ENCODE peak calls at places on chromosomes 6 and 20, in four cellular contexts. One of them, this sample, is unnamed.

GRCh38 chr6:56387621-56388413 is 140.4 kb upstream of the COL21A1 start:
- DNase-seq in HepG2: peak
- DNase-seq in K562: peak
- DNase-seq in GM12878: no peak
- DNase-seq in this sample: no peak

GRCh38 chr6:161256390-161256789 is 17.5 kb downstream of the AGPAT4 start:
- DNase-seq in HepG2: no peak
- DNase-seq in K562: no peak
- DNase-seq in GM12878: no peak
- DNase-seq in this sample: no peak

GRCh38 chr6:103327079-103327478 is 1532.6 kb downstream of the HACE1 start:
- DNase-seq in HepG2: no peak
- DNase-seq in K562: no peak
- DNase-seq in GM12878: no peak
- DNase-seq in this sample: peak

GRCh38 chr6:35400901-35401311 is 51.2 kb upstream of the FANCE start:
- DNase-seq in HepG2: no peak
- DNase-seq in K562: no peak
- DNase-seq in GM12878: no peak
- DNase-seq in this sample: peak

GRCh38 chr6:108946695-108947094 is 98.5 kb downstream of the ARMC2 start:
- DNase-seq in HepG2: no peak
- DNase-seq in K562: no peak
- DNase-seq in GM12878: no peak
- DNase-seq in this sample: no peak

GRCh38 chr6:72421387-72421786 is 200.5 kb upstream of the KCNQ5 start:
- DNase-seq in HepG2: no peak
- DNase-seq in K562: peak
- DNase-seq in GM12878: no peak
- DNase-seq in this sample: no peak

GRCh38 chr6:36642913-36643817 is 35.3 kb upstream of the CDKN1A start:
- DNase-seq in HepG2: peak
- DNase-seq in K562: no peak
- DNase-seq in GM12878: no peak
- DNase-seq in this sample: no peak

GRCh38 chr6:22545051-22545450 is 24.3 kb upstream of the HDGFL1 start:
- DNase-seq in HepG2: no peak
- DNase-seq in K562: no peak
- DNase-seq in GM12878: no peak
- DNase-seq in this sample: no peak

GRCh38 chr20:16485406-16485805 is 87.8 kb downstream of the KIF16B start:
- DNase-seq in HepG2: no peak
- DNase-seq in K562: no peak
- DNase-seq in GM12878: no peak
- DNase-seq in this sample: no peak

GRCh38 chr20:59082981-59083380 is 40.4 kb upstream of the PRELID3B start:
- DNase-seq in HepG2: no peak
- DNase-seq in K562: no peak
- DNase-seq in GM12878: no peak
- DNase-seq in this sample: no peak

GRCh38 chr20:23130622-23130916 is 44.4 kb upstream of the CD93 start:
- DNase-seq in HepG2: no peak
- DNase-seq in K562: no peak
- DNase-seq in GM12878: no peak
- DNase-seq in this sample: no peak

GRCh38 chr6:39950125-39950720 is 16.0 kb upstream of the MOCS1 start:
- DNase-seq in HepG2: no peak
- DNase-seq in K562: peak
- DNase-seq in GM12878: no peak
- DNase-seq in this sample: no peak

GRCh38 chr20:1656844-1657243 is 735 bp downstream of the SIRPG start:
- DNase-seq in HepG2: no peak
- DNase-seq in K562: no peak
- DNase-seq in GM12878: no peak
- DNase-seq in this sample: no peak

GRCh38 chr6:3665608-3666007 is 85.9 kb downstream of the PXDC1 start:
- DNase-seq in HepG2: no peak
- DNase-seq in K562: no peak
- DNase-seq in GM12878: no peak
- DNase-seq in this sample: no peak

GRCh38 chr6:3661390-3661789 is 90.1 kb downstream of the PXDC1 start:
- DNase-seq in HepG2: no peak
- DNase-seq in K562: no peak
- DNase-seq in GM12878: no peak
- DNase-seq in this sample: no peak

GRCh38 chr6:3663081-3663480 is 88.4 kb downstream of the PXDC1 start:
- DNase-seq in HepG2: no peak
- DNase-seq in K562: no peak
- DNase-seq in GM12878: no peak
- DNase-seq in this sample: no peak

GRCh38 chr6:3663811-3664210 is 87.7 kb downstream of the PXDC1 start:
- DNase-seq in HepG2: no peak
- DNase-seq in K562: no peak
- DNase-seq in GM12878: no peak
- DNase-seq in this sample: no peak

GRCh38 chr6:3664641-3665041 is 86.9 kb downstream of the PXDC1 start:
- DNase-seq in HepG2: no peak
- DNase-seq in K562: no peak
- DNase-seq in GM12878: no peak
- DNase-seq in this sample: no peak
- TF ChIP-seq TAF1 in HepG2: no peak
- TF ChIP-seq TAF1 in K562: no peak
- TF ChIP-seq TAF1 in GM12878: no peak
- TF ChIP-seq TAF1 in this sample: no peak

GRCh38 chr20:33386673-33387072 is 14.6 kb downstream of the CDK5RAP1 start:
- DNase-seq in HepG2: no peak
- DNase-seq in K562: no peak
- DNase-seq in GM12878: no peak
- DNase-seq in this sample: no peak

GRCh38 chr20:33388268-33388667 is 13.1 kb downstream of the CDK5RAP1 start:
- DNase-seq in HepG2: no peak
- DNase-seq in K562: no peak
- DNase-seq in GM12878: no peak
- DNase-seq in this sample: no peak

GRCh38 chr20:33392016-33392415 is 9.3 kb downstream of the CDK5RAP1 start:
- DNase-seq in HepG2: no peak
- DNase-seq in K562: no peak
- DNase-seq in GM12878: no peak
- DNase-seq in this sample: no peak

GRCh38 chr20:33387177-33387576 is 14.1 kb downstream of the CDK5RAP1 start:
- DNase-seq in HepG2: no peak
- DNase-seq in K562: no peak
- DNase-seq in GM12878: no peak
- DNase-seq in this sample: no peak
- TF ChIP-seq FOXM1 in HepG2: no peak
- TF ChIP-seq FOXM1 in K562: no peak
- TF ChIP-seq FOXM1 in GM12878: no peak
- TF ChIP-seq FOXM1 in this sample: no peak

GRCh38 chr6:157519255-157520116 is 138.5 kb downstream of the ZDHHC14 start:
- DNase-seq in HepG2: no peak
- DNase-seq in K562: peak
- DNase-seq in GM12878: no peak
- DNase-seq in this sample: no peak

GRCh38 chr6:157516319-157517026 is 135.5 kb downstream of the ZDHHC14 start:
- DNase-seq in HepG2: no peak
- DNase-seq in K562: peak
- DNase-seq in GM12878: no peak
- DNase-seq in this sample: no peak

GRCh38 chr6:157520117-157520406 is 139.1 kb downstream of the ZDHHC14 start:
- DNase-seq in HepG2: no peak
- DNase-seq in K562: peak
- DNase-seq in GM12878: no peak
- DNase-seq in this sample: no peak

GRCh38 chr6:157517601-157518359 is 136.8 kb downstream of the ZDHHC14 start:
- DNase-seq in HepG2: peak
- DNase-seq in K562: peak
- DNase-seq in GM12878: no peak
- DNase-seq in this sample: no peak

GRCh38 chr6:157518399-157519250 is 137.6 kb downstream of the ZDHHC14 start:
- DNase-seq in HepG2: no peak
- DNase-seq in K562: peak
- DNase-seq in GM12878: no peak
- DNase-seq in this sample: no peak
- TF ChIP-seq NFIC in HepG2: no peak
- TF ChIP-seq NFIC in K562: peak
- TF ChIP-seq NFIC in GM12878: no peak
- TF ChIP-seq NFIC in this sample: no peak

GRCh38 chr20:20210327-20210726 is 157.6 kb upstream of the INSM1 start:
- DNase-seq in HepG2: no peak
- DNase-seq in K562: no peak
- DNase-seq in GM12878: no peak
- DNase-seq in this sample: peak
- TF ChIP-seq TAF1 in HepG2: no peak
- TF ChIP-seq TAF1 in K562: no peak
- TF ChIP-seq TAF1 in GM12878: no peak
- TF ChIP-seq TAF1 in this sample: no peak

GRCh38 chr6:797479-798077 is 104.6 kb upstream of the EXOC2 start:
- DNase-seq in HepG2: peak
- DNase-seq in K562: peak
- DNase-seq in GM12878: no peak
- DNase-seq in this sample: peak
- TF ChIP-seq FOXM1 in HepG2: no peak
- TF ChIP-seq FOXM1 in K562: no peak
- TF ChIP-seq FOXM1 in GM12878: no peak
- TF ChIP-seq FOXM1 in this sample: no peak

GRCh38 chr6:83169096-83169495 is 24.0 kb downstream of the PGM3 start:
- DNase-seq in HepG2: no peak
- DNase-seq in K562: no peak
- DNase-seq in GM12878: no peak
- DNase-seq in this sample: no peak

GRCh38 chr6:83168556-83168955 is 24.5 kb downstream of the PGM3 start:
- DNase-seq in HepG2: no peak
- DNase-seq in K562: no peak
- DNase-seq in GM12878: no peak
- DNase-seq in this sample: no peak

GRCh38 chr6:83167726-83168278 is 25.3 kb downstream of the PGM3 start:
- DNase-seq in HepG2: no peak
- DNase-seq in K562: no peak
- DNase-seq in GM12878: no peak
- DNase-seq in this sample: no peak

DNA sequence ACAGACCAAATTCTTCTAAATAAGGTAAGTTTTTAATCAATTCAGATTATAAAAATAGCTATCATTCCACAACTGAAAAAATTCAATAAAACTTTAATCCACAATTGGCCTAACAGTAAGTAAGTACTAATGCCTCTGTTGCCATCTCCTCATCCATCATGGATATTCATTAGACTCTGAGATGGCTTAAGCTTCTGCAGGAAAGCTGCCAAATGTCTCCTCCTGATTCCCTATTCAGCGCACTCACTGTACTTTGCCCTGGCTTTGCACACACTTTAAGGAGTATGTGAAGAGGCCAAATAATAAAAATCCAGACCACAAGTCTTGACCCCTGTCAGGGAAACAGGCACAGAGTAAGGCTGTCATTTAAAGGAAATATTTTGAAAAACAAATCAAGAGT is 23.6 kb downstream of the PGM3 start:
- DNase-seq in HepG2: no peak
- DNase-seq in K562: no peak
- DNase-seq in GM12878: no peak
- DNase-seq in this sample: no peak
- TF ChIP-seq NFIC in HepG2: no peak
- TF ChIP-seq NFIC in K562: no peak
- TF ChIP-seq NFIC in GM12878: no peak
- TF ChIP-seq NFIC in this sample: no peak